ENCODE peak calls at places on chromosomes 7 and 10, in nine cellular contexts. B is effector memory CD8-positive, alpha-beta T cell; N is neural crest cell; X is AG09319; J is stimulated activated naive B cell treated with anti-CD40 and anti-IgM and Interleukin-4, amounts not matched to agents 10 μg/mL and 1 μg/mL and 100 μg/mL, for 72 hours; T is RWPE1; V is T1000; F is DMS53; A is GM04503. G is an unnamed sample.

GRCh38 chr10:119786117-119786769 is 60.4 kb downstream of the INPP5F start:
- DNase-seq in B (no peak), N (no peak), X (no peak), J (no peak), T (no peak), V (no peak), F (peak; percentile 7), A (no peak), G (no peak)

GRCh38 chr10:43384252-43385221 is 13.1 kb downstream of the FXYD4 start:
- DNase-seq in B (no peak), N (no peak), X (no peak), J (no peak), T (no peak), V (no peak), F (peak; percentile 47), A (no peak), G (no peak)

GRCh38 chr10:96236090-96236478 is 35.3 kb downstream of the BLNK start:
- DNase-seq in B (no peak), N (no peak), X (no peak), J (no peak), T (no peak), V (no peak), F (no peak), A (no peak), G (no peak)

GRCh38 chr10:5527332-5528200 is 2.8 kb downstream of the CALML3 start:
- DNase-seq in B (no peak), N (no peak), X (no peak), J (no peak), T (no peak), V (no peak), F (peak; percentile 91), A (no peak), G (no peak)

GRCh38 chr10:50417906-50418697 is 166.8 kb upstream of the ASAH2 start:
- DNase-seq in B (peak; percentile 17), N (peak; percentile 24), X (peak; percentile 63), J (peak; percentile 42), T (peak; percentile 91), V (peak; percentile 71), F (no peak), A (peak; percentile 75), G (peak; percentile 93)

GRCh38 chr10:48740023-48740707 is 55.5 kb downstream of the WDFY4 start:
- DNase-seq in B (no peak), N (no peak), X (no peak), J (no peak), T (no peak), V (no peak), F (no peak), A (no peak), G (no peak)

GRCh38 chr7:43602271-43602670 is 19.4 kb downstream of the STK17A start:
- DNase-seq in B (no peak), N (no peak), X (no peak), J (no peak), T (no peak), V (no peak), F (no peak), A (no peak), G (no peak)

GRCh38 chr10:131946880-131947279 is 34.8 kb downstream of the BNIP3 start:
- DNase-seq in B (no peak), N (no peak), X (no peak), J (no peak), T (no peak), V (no peak), F (no peak), A (no peak), G (no peak)

GRCh38 chr10:58189269-58189668 is 78.4 kb downstream of the IPMK start:
- DNase-seq in B (no peak), N (no peak), X (peak; percentile 56), J (no peak), T (peak; percentile 8), V (no peak), F (peak; percentile 5), A (peak; percentile 21), G (no peak)

GRCh38 chr7:66352071-66352470 is 146.9 kb downstream of the TPST1 start:
- DNase-seq in B (no peak), N (no peak), X (no peak), J (no peak), T (peak; percentile 19), V (no peak), F (peak; percentile 15), A (no peak), G (no peak)

GRCh38 chr10:67815571-67816059 is 22.4 kb downstream of the DNAJC12 start:
- DNase-seq in B (no peak), N (no peak), X (no peak), J (no peak), T (peak; percentile 53), V (peak; percentile 4), F (peak; percentile 94), A (no peak), G (no peak)

GRCh38 chr10:30068482-30069223 is 9.3 kb upstream of the JCAD start:
- DNase-seq in B (no peak), N (no peak), X (no peak), J (no peak), T (no peak), V (no peak), F (no peak), A (no peak), G (no peak)

GRCh38 chr10:84850826-84851225 is 522.4 kb downstream of the CCSER2 start:
- DNase-seq in B (no peak), N (no peak), X (no peak), J (no peak), T (no peak), V (no peak), F (no peak), A (no peak), G (no peak)

GRCh38 chr10:49550563-49550962 is 11.6 kb upstream of the ERCC6 start:
- DNase-seq in B (no peak), N (no peak), X (no peak), J (no peak), T (peak; percentile 55), V (peak; percentile 61), F (peak; percentile 51), A (no peak), G (peak; percentile 77)

GRCh38 chr10:96452494-96452893 is 61.2 kb downstream of the TLL2 start:
- DNase-seq in B (no peak), N (no peak), X (no peak), J (no peak), T (no peak), V (no peak), F (no peak), A (no peak), G (no peak)

GRCh38 chr10:8392216-8392615 is 337.7 kb downstream of the GATA3 start:
- DNase-seq in B (no peak), N (no peak), X (no peak), J (no peak), T (no peak), V (peak; percentile 8), F (no peak), A (no peak), G (peak; percentile 13)

GRCh38 chr10:21464134-21464533 is 61.3 kb downstream of the SKIDA1 start:
- DNase-seq in B (no peak), N (no peak), X (no peak), J (no peak), T (no peak), V (no peak), F (peak; percentile 12), A (peak; percentile 35), G (no peak)

GRCh38 chr10:79270471-79271246 is 76.6 kb upstream of the PPIF start:
- DNase-seq in B (no peak), N (no peak), X (no peak), J (no peak), T (no peak), V (no peak), F (no peak), A (no peak), G (no peak)

GRCh38 chr7:136061433-136061832 is 84.3 kb upstream of the MTPN start:
- DNase-seq in B (no peak), N (no peak), X (no peak), J (no peak), T (no peak), V (no peak), F (peak; percentile 49), A (no peak), G (no peak)

GRCh38 chr7:157612664-157613561 is 276.1 kb downstream of the DNAJB6 start:
- DNase-seq in B (peak; percentile 49), N (no peak), X (no peak), J (peak; percentile 56), T (no peak), V (no peak), F (peak; percentile 89), A (no peak), G (no peak)

GRCh38 chr10:70253878-70254765 is 20.9 kb upstream of the PPA1 start:
- DNase-seq in B (no peak), N (no peak), X (no peak), J (no peak), T (no peak), V (no peak), F (no peak), A (no peak), G (no peak)

GRCh38 chr7:156036153-156036552 is 223.9 kb upstream of the SHH start:
- DNase-seq in B (no peak), N (no peak), X (no peak), J (no peak), T (no peak), V (no peak), F (no peak), A (no peak), G (no peak)

GRCh38 chr10:127132434-127132833 is 64.0 kb downstream of the INSYN2A start:
- DNase-seq in B (no peak), N (no peak), X (no peak), J (no peak), T (no peak), V (no peak), F (peak; percentile 12), A (no peak), G (no peak)

GRCh38 chr10:31101123-31101522 is 69.5 kb upstream of the ZNF438 start:
- DNase-seq in B (no peak), N (no peak), X (no peak), J (peak; percentile 69), T (peak; percentile 57), V (peak; percentile 27), F (peak; percentile 81), A (no peak), G (peak; percentile 72)

GRCh38 chr10:131855763-131856401 is 44.9 kb upstream of the PPP2R2D start:
- DNase-seq in B (no peak), N (no peak), X (no peak), J (no peak), T (no peak), V (no peak), F (no peak), A (no peak), G (no peak)

GRCh38 chr10:132612571-132613504 is 75.3 kb downstream of the INPP5A start:
- DNase-seq in B (no peak), N (no peak), X (no peak), J (no peak), T (no peak), V (no peak), F (no peak), A (no peak), G (no peak)

G was measured in RKO.